ENCODE peak calls at places on chromosomes 1 and 21, in four cellular contexts. S is endothelial cell of umbilical vein, N is SK-N-MC, O is fibroblast of lung. D is an unnamed sample. For H3K9me3, the result is how much of the 10 kb centered on the place peaks cover.

GRCh38 chr1:187476671-187477070 is 647.9 kb downstream of the PLA2G4A start:
- DNase-seq in N (no peak), S (peak), O (no peak), D (no peak)

GRCh38 chr1:11615109-11615508 is 39.1 kb downstream of the FBXO2 start:
- DNase-seq in N (no peak), S (no peak), O (no peak), D (no peak)

GRCh38 chr1:33374336-33375105 is 53.6 kb upstream of the A3GALT2 start:
- DNase-seq in S (no peak), N (no peak), O (peak), D (no peak)

GRCh38 chr1:41381691-41382530 is 20.7 kb downstream of the FOXO6 start:
- DNase-seq in O (peak), N (no peak), S (peak), D (peak)

GRCh38 chr1:15948091-15948591 is 27.8 kb downstream of the ZBTB17 start:
- DNase-seq in N (no peak), O (no peak), S (no peak), D (no peak)

GRCh38 chr1:219420913-219421312 is 192.0 kb downstream of the ZC3H11B start:
- DNase-seq in S (no peak), N (no peak), O (no peak), D (no peak)

GRCh38 chr1:208766812-208767211 is 522.6 kb upstream of the PLXNA2 start:
- DNase-seq in N (no peak), S (no peak), O (no peak), D (no peak)

GRCh38 chr1:108082741-108083562 is 117.2 kb downstream of the SLC25A24 start:
- DNase-seq in N (no peak), O (no peak), S (no peak), D (no peak)

GRCh38 chr1:227887697-227888403 is 59.9 kb downstream of the WNT9A start:
- DNase-seq in S (peak), O (peak), N (no peak), D (no peak)

GRCh38 chr1:152646656-152647055 is 16.5 kb upstream of the LCE2D start:
- DNase-seq in O (no peak), S (no peak), N (no peak), D (no peak)
- H3K9me3 ChIP-seq in O (under half), S (under half), N (under half), D (under half)

DNA sequence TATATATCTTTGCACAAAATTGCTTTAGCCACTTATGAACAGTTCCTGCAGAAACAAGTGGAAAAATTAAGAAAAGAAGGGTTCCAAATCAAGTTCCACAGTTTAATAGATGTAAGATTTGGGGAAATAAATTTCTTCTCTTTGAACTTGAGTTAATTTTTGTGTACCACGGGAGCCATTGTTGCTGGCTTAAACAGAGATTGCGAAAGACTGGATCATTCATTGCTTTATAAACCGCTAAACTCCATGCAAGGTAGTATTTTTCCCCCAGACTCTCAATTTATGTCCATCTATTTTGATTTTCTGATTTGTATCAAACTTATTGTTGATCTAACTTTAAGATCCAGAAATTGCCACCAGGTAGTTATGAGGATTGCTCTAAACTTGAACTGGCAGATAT is 246.1 kb upstream of the ADGRL4 start:
- DNase-seq in O (no peak), S (no peak), N (no peak), D (no peak)
- TF ChIP-seq EZH2 in O (no peak), S (no peak), N (no peak), D (no peak)

GRCh38 chr1:180734366-180734765 is 102.5 kb downstream of the XPR1 start:
- DNase-seq in S (no peak), O (no peak), N (no peak), D (no peak)
- H3K9me3 ChIP-seq in S (under half), O (under half), N (under half), D (under half)

DNA sequence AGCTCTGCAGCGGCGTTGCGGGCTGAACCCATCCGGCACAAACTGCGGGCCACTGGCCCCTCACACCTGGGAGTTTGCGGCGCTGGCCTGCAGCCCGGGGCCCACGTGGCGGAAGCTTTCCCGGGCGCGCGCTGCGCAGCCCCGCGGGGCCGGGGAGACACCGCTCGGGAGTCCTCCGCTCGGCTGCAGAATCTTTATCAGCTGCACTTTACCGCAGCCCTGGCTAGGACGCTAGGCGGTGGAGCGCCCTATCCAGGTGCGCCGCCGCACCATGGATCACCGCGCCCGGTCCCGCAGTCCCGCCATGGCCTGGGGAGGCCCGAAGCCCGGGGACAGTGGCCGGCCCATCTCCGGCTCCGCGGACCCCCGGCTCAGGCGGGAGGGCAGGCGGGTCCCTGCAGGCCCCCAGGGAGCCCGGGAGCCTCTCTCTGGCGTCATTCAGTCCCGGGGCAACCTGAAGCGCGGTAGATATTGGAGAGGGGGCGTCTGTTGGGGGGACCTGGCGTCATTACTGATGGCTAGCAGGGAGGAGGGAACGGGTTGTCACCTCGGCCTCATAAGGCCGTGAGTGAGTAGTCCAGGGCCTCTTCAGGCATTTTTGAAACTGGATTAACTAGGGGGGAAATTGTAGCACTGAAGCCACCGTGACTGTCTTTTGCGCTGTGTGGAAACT is 5.7 kb upstream of the OLIG2 start:
- DNase-seq in S (no peak), O (no peak), N (no peak), D (no peak)
- TF ChIP-seq EZH2 in S (peak), O (no peak), N (peak), D (no peak)

DNA sequence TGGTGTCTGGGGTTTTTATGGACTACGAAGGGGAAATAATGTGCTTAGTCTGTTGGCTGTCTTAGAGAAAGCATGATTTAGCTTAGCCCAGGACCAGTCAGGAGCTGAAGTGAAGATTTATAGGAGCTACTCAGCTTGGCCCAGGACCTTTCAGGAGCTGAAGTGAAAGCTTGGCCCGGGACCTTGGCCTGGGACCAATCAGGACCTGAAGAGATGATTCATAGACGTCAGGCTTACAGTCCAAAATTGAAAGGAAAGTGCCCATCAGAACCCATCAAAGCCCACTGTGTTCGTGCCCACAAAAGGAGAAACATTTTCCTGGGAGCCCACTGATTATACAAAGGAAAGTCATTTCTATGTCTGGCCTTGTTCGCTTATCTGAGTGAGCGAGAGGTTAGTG is 35.6 kb downstream of the MSTO1 start:
- DNase-seq in S (no peak), N (no peak), O (peak), D (no peak)
- H3K9me3 ChIP-seq in S (under half), N (under half), O (under half), D (under half)

DNA sequence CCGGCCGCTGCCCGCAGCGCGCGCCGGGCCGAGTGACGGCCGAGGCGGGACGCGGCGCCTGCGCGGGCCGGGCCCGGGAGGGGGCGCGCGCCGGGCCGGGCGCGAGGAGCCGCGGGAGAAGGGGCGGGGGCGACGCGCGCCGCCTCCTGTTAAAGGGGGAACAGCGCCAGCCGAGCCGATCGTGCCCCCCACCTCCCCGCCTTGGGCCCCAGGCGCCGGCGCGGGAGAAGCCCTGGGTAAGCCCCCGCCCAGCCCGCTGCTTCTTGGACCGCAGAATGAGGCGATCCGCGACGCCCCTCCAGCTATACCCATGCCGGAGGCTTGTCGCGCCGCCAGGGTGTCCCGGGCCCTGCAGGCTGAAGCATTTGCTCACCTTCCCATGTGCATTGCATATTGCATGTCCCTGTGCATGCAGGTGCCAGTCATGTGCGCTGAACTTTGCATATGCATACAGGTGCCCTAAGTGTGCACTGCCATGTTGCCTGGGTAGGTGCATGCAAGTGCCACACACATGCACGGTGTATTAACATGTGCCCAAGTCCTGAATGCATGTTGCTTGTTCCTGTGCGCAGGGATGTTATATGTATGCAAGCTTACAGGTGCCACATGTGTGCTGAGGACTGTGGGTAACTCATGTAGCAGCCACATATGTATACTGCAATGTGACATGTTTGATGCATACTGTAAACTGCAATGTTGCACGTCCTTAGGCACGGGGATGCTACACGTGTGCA is at the start of gene ADGRB2:
- DNase-seq in O (no peak), S (peak), N (no peak), D (no peak)
- TF ChIP-seq EZH2 in O (no peak), S (no peak), N (no peak), D (peak)

DNA sequence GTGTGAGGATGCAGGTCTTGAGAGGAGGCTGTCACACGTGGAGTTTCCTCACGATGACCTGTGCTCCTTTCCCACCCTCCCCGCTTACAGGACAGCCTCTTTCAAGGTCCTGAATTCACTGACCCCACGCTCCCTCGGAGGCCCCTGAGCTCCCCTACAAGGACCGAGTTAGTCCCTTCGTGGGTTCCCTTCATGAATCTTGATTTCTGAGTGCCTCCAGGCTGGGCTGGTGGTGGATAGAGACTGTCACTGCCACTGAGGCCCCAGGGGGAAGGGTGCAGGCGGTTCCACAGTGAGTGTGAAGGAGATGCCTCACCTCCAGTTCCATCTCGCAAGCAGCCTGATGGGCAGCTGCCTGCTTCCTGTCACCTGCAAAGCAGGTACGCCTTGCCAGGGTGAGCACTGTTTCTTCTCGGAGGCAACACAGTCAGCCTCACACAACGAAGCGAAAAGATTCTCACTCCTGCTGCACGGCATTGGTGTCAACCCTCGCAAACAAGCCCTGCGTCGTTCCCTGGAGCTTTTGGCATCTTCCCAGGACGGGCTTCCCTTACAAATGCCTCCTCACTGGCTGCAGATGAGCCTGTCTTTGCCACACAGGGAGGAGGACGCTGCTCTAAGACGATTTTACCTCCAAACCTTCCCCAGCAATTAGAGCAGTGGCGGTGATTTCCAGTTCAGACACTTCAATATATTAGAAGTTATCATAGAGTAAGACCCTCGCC is 26.7 kb upstream of the PCP4 start:
- DNase-seq in S (no peak), N (no peak), O (no peak), D (no peak)
- H3K9me3 ChIP-seq in S (under half), N (under half), O (under half), D (under half)

GRCh38 chr1:155079487-155080249 is 1.0 kb downstream of the EFNA3 start:
- DNase-seq in O (no peak), S (no peak), N (no peak), D (no peak)

GRCh38 chr1:155077758-155078495 is 710 bp upstream of the EFNA3 start:
- DNase-seq in S (no peak), N (no peak), O (no peak), D (no peak)

GRCh38 chr1:155079210-155079486 is 511 bp downstream of the EFNA3 start:
- DNase-seq in O (no peak), N (no peak), S (no peak), D (no peak)

GRCh38 chr1:155077346-155077745 is 1.3 kb upstream of the EFNA3 start:
- DNase-seq in S (no peak), N (no peak), O (no peak), D (no peak)

GRCh38 chr1:155078496-155079209 is at the start of gene EFNA3:
- DNase-seq in N (no peak), S (peak), O (peak), D (peak)
- TF ChIP-seq EZH2 in N (no peak), S (no peak), O (no peak), D (no peak)

GRCh38 chr21:38229260-38229877 is 27.4 kb upstream of the KCNJ15 start:
- DNase-seq in S (no peak), O (no peak), N (no peak), D (no peak)
- H3K9me3 ChIP-seq in S (under half), O (under half), N (under half), D (under half)

GRCh38 chr1:47340227-47340626 is 6.6 kb downstream of the CMPK1 start:
- DNase-seq in O (peak), N (no peak), S (no peak), D (no peak)
- TF ChIP-seq EZH2 in O (no peak), N (no peak), S (no peak), D (no peak)